ENCODE peak calls at places on chromosome 7, in six cellular contexts. D, G, I, Z, E and S are unnamed samples.
A peak's percentile ranks its signal among the peaks of the same experiment; 100 is the strongest.

GRCh38 chr7:140697447-140698143 is 1.1 kb downstream of the NDUFB2 start:
- DNase-seq in D (no peak), G (no peak), I (no peak), Z (no peak), E (no peak), S (no peak)

GRCh38 chr7:128407751-128408708 is 1.8 kb downstream of the IMPDH1 start:
- DNase-seq in D (peak; percentile 34), G (no peak), I (peak; percentile 33), Z (no peak), E (no peak), S (peak; percentile 72)

GRCh38 chr7:66953044-66953427 is 32.0 kb downstream of the TMEM248 start:
- DNase-seq in D (no peak), G (no peak), I (no peak), Z (no peak), E (no peak), S (no peak)

GRCh38 chr7:137081694-137082093 is 213.2 kb downstream of the CHRM2 start:
- DNase-seq in D (peak; percentile 75), G (no peak), I (no peak), Z (no peak), E (no peak), S (no peak)

GRCh38 chr7:5500777-5501350 is 77.2 kb upstream of the TNRC18 start:
- DNase-seq in D (peak; percentile 33), G (no peak), I (no peak), Z (no peak), E (no peak), S (no peak)

GRCh38 chr7:66921396-66921917 is 432 bp downstream of the TMEM248 start:
- DNase-seq in D (peak; percentile 88), G (peak; percentile 13), I (no peak), Z (no peak), E (no peak), S (peak; percentile 53)

GRCh38 chr7:15463801-15464761 is 97.7 kb downstream of the AGMO start:
- DNase-seq in D (no peak), G (no peak), I (no peak), Z (no peak), E (no peak), S (no peak)

GRCh38 chr7:151724250-151724915 is 152.5 kb downstream of the PRKAG2 start:
- DNase-seq in D (no peak), G (no peak), I (no peak), Z (no peak), E (no peak), S (no peak)

GRCh38 chr7:74031403-74032190 is 3.6 kb downstream of the ELN start:
- DNase-seq in D (no peak), G (no peak), I (no peak), Z (no peak), E (no peak), S (no peak)

GRCh38 chr7:14902589-14902963 is at the start of gene DGKB:
- DNase-seq in D (peak; percentile 52), G (no peak), I (peak; percentile 41), Z (no peak), E (no peak), S (no peak)

GRCh38 chr7:121107923-121108498 is 119.5 kb downstream of the CPED1 start:
- DNase-seq in D (peak; percentile 45), G (peak; percentile 56), I (peak; percentile 78), Z (no peak), E (peak; percentile 52), S (peak; percentile 65)

GRCh38 chr7:76244781-76245391 is 43.2 kb downstream of the SRRM3 start:
- DNase-seq in D (peak; percentile 51), G (no peak), I (no peak), Z (no peak), E (no peak), S (no peak)

GRCh38 chr7:105387621-105388372 is 924 bp downstream of the SRPK2 start:
- DNase-seq in D (peak; percentile 87), G (peak; percentile 55), I (peak; percentile 67), Z (no peak), E (no peak), S (peak; percentile 78)

GRCh38 chr7:6579446-6579845 is 2.2 kb downstream of the ZDHHC4 start:
- DNase-seq in D (no peak), G (peak; percentile 61), I (no peak), Z (no peak), E (no peak), S (peak; percentile 84)

GRCh38 chr7:13778967-13779366 is 210.5 kb downstream of the ETV1 start:
- DNase-seq in D (no peak), G (no peak), I (no peak), Z (no peak), E (peak; percentile 61), S (peak; percentile 41)

GRCh38 chr7:153835712-153836265 is 216.4 kb upstream of the DPP6 start:
- DNase-seq in D (peak; percentile 62), G (no peak), I (no peak), Z (no peak), E (no peak), S (no peak)

GRCh38 chr7:102073931-102074880 is 212.5 kb upstream of the SH2B2 start:
- DNase-seq in D (no peak), G (no peak), I (no peak), Z (no peak), E (no peak), S (no peak)

GRCh38 chr7:36158321-36158605 is 5.2 kb downstream of the EEPD1 start:
- DNase-seq in D (no peak), G (no peak), I (no peak), Z (no peak), E (no peak), S (no peak)

GRCh38 chr7:103073989-103074518 is 542 bp downstream of the FBXL13 start:
- DNase-seq in D (no peak), G (peak; percentile 10), I (no peak), Z (no peak), E (no peak), S (no peak)

GRCh38 chr7:149321978-149322541 is 60.1 kb downstream of the ZNF783 start:
- DNase-seq in D (no peak), G (no peak), I (peak; percentile 32), Z (no peak), E (no peak), S (no peak)

GRCh38 chr7:150744041-150744656 is 6.9 kb downstream of the GIMAP5 start:
- DNase-seq in D (no peak), G (no peak), I (no peak), Z (no peak), E (no peak), S (no peak)

GRCh38 chr7:51139796-51140195 is 176.8 kb downstream of the COBL start:
- DNase-seq in D (no peak), G (no peak), I (peak; percentile 98), Z (no peak), E (no peak), S (no peak)

GRCh38 chr7:103065666-103066065 is 8.9 kb downstream of the FBXL13 start:
- DNase-seq in D (peak; percentile 65), G (peak; percentile 48), I (peak; percentile 51), Z (no peak), E (peak; percentile 24), S (peak; percentile 85)

GRCh38 chr7:157668884-157669767 is 332.3 kb downstream of the DNAJB6 start:
- DNase-seq in D (no peak), G (no peak), I (no peak), Z (no peak), E (no peak), S (peak; percentile 72)

GRCh38 chr7:157666530-157667040 is 329.8 kb downstream of the DNAJB6 start:
- DNase-seq in D (no peak), G (no peak), I (no peak), Z (no peak), E (no peak), S (no peak)

GRCh38 chr7:157667261-157667660 is 330.5 kb downstream of the DNAJB6 start:
- DNase-seq in D (no peak), G (no peak), I (no peak), Z (no peak), E (no peak), S (no peak)

GRCh38 chr7:157668221-157668883 is 331.5 kb downstream of the DNAJB6 start:
- DNase-seq in D (peak; percentile 75), G (no peak), I (no peak), Z (no peak), E (no peak), S (peak; percentile 93)

GRCh38 chr7:157667731-157668130 is 330.9 kb downstream of the DNAJB6 start:
- DNase-seq in D (no peak), G (no peak), I (no peak), Z (no peak), E (no peak), S (no peak)
- TF ChIP-seq MAX in D (no peak), G (no peak), I (no peak), Z (no peak), E (no peak), S (no peak)

DNA sequence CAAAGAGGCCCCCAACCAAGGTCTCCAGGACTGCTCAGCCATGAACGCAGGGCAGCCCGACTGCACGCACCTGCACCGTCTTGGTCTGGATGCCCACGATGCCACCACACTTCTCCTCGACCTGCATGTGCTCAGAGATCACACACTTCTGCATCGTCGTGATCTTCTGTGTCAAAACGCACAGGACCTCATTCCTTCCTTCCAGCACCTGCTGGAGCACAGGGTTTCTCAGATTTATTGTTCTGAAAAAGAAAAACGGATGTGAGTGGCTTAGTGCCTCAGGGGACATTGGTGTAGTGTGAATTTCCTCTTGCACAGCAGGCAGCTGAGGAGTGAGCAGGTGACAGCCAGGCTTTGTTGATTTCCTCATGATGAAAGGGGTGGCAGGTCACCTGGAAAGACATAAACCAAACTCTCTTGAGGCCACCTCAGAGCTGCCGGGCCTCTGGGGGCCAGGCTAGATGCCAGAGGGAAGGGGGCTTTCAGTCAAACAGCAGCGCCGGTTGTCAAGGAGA is 38.2 kb downstream of the GSDME start:
- DNase-seq in D (no peak), G (no peak), I (no peak), Z (no peak), E (no peak), S (no peak)
- H3K4me3 ChIP-seq in D (no peak overlapping the region), G (no peak overlapping the region), I (no peak overlapping the region), Z (no peak overlapping the region), E (no peak overlapping the region), S (no peak overlapping the region)

DNA sequence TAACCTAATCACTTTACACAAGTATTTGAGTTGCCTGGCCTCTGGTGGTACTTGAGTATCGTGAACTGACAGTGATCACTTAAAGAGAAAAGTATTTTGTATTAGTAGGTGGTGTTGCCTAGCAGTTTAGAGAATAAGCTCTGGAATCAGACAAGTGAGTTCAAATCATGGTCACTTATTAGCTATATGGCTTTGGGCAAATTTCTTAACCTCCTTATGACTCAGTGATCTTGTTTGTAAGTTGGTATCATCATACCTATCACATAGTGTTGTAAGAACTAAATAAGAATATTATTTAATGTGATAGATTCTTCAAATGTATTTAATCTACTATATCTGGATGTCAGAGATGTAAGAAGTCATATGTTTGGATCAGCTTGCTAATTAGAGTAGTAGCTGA is 163.8 kb downstream of the RNF133 start:
- DNase-seq in D (no peak), G (no peak), I (no peak), Z (no peak), E (no peak), S (no peak)
- TF ChIP-seq MAX in D (no peak), G (no peak), I (no peak), Z (no peak), E (no peak), S (no peak)

GRCh38 chr7:30308392-30308791 is 24.0 kb downstream of the ZNRF2 start:
- DNase-seq in D (no peak), G (peak; percentile 29), I (no peak), Z (no peak), E (no peak), S (peak; percentile 43)
- H3K4me3 ChIP-seq in D (no peak overlapping the region), G (no peak overlapping the region), I (no peak overlapping the region), Z (no peak overlapping the region), E (no peak overlapping the region), S (no peak overlapping the region)

DNA sequence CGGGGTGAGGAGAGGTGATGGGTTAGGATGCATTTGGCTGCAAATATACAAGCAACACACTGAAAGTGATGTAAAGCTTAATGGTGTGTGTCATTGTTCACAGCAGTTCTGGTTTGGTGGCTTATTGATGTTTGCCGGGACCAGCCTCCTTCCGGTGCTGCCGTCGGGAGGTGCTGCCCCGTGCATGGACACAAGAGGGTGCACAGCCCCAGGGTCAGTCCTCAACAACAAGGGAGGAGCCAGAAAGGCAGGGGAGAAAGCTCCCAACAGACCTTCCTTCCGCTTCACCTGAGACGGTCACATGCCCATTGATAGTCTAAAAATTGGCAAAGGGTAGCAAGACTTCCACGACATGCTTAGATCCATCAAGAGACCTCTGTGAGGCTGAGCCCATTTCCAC is 9.5 kb downstream of the RNF32 start:
- DNase-seq in D (peak; percentile 56), G (peak; percentile 22), I (no peak), Z (no peak), E (peak; percentile 33), S (peak; percentile 29)
- TF ChIP-seq MAX in D (no peak), G (no peak), I (no peak), Z (no peak), E (no peak), S (no peak)